ENCODE peak calls at places on chromosome 17, in seven cellular contexts. O is hypothalamus; B is amniotic stem cell; J is neural progenitor cell; W is EL; N is ACHN; U is stimulated activated CD8-positive, alpha-beta memory T cell treated with anti-CD3 and anti-CD28 coated beads, Interleukin-2, amount 100 ng/mL, for 48 hours. C is an unnamed sample.

GRCh38 chr17:17075037-17075755 is 32.9 kb downstream of the MPRIP start:
- DNase-seq in O (no peak), B (no peak), N (no peak), J (no peak), U (no peak), W (peak; percentile 36), C (no peak)

GRCh38 chr17:42502091-42502490 is 34.0 kb upstream of the NAGLU start:
- DNase-seq in B (no peak), O (no peak), N (no peak), J (no peak), W (no peak), U (no peak), C (no peak)

GRCh38 chr17:57927048-57927723 is 28.0 kb downstream of the CUEDC1 start:
- DNase-seq in U (no peak), J (peak; percentile 94), W (peak; percentile 58), B (peak; percentile 35), N (no peak), O (peak; percentile 69), C (no peak)

GRCh38 chr17:44361292-44362055 is 2.2 kb downstream of the FAM171A2 start:
- DNase-seq in N (no peak), U (no peak), O (no peak), J (no peak), W (no peak), B (no peak), C (no peak)

GRCh38 chr17:6509295-6509771 is 47.0 kb downstream of the PITPNM3 start:
- DNase-seq in W (no peak), B (no peak), N (no peak), O (no peak), U (no peak), J (no peak), C (no peak)

GRCh38 chr17:60678118-60678444 is 430 bp downstream of the BCAS3 start:
- DNase-seq in W (no peak), B (no peak), J (no peak), U (no peak), O (no peak), N (no peak), C (no peak)

GRCh38 chr17:1484586-1485310 is 7.7 kb downstream of the MYO1C start:
- DNase-seq in O (no peak), U (no peak), J (peak; percentile 80), W (peak; percentile 60), B (peak; percentile 30), N (peak; percentile 56), C (no peak)

GRCh38 chr17:42422958-42423712 is at the start of gene CAVIN1:
- DNase-seq in N (peak; percentile 99), J (peak; percentile 98), O (peak; percentile 75), W (peak; percentile 99), U (no peak), B (peak; percentile 98), C (no peak)

GRCh38 chr17:41416478-41416877 is 7.9 kb downstream of the KRT37 start:
- DNase-seq in U (no peak), W (no peak), B (no peak), O (no peak), N (no peak), J (no peak), C (no peak)

GRCh38 chr17:30219833-30220232 is 15.7 kb downstream of the SLC6A4 start:
- DNase-seq in B (no peak), U (no peak), O (no peak), W (no peak), J (no peak), N (no peak), C (no peak)

GRCh38 chr17:18933102-18934058 is 18.6 kb upstream of the SLC5A10 start:
- DNase-seq in B (no peak), O (no peak), N (no peak), U (no peak), W (no peak), J (no peak), C (peak; percentile 1)

GRCh38 chr17:3335876-3336275 is 37.7 kb upstream of the OR3A1 start:
- DNase-seq in N (no peak), W (no peak), U (no peak), B (no peak), O (no peak), J (no peak), C (no peak)

GRCh38 chr17:65742433-65743312 is 181.2 kb upstream of the AXIN2 start:
- DNase-seq in O (no peak), N (peak; percentile 61), J (peak; percentile 54), U (no peak), B (peak; percentile 75), W (peak; percentile 89), C (no peak)

GRCh38 chr17:63425478-63425877 is 20.6 kb downstream of the CYB561 start:
- DNase-seq in O (peak; percentile 64), W (peak; percentile 81), N (peak; percentile 76), U (no peak), B (peak; percentile 33), J (peak; percentile 90), C (peak; percentile 83)

GRCh38 chr17:6506679-6507231 is 49.6 kb downstream of the PITPNM3 start:
- DNase-seq in W (peak; percentile 73), U (no peak), B (no peak), N (peak; percentile 85), O (no peak), J (no peak), C (no peak)

GRCh38 chr17:38533706-38534497 is 71.8 kb downstream of the SRCIN1 start:
- DNase-seq in N (no peak), U (no peak), O (no peak), B (no peak), W (no peak), J (peak; percentile 51), C (no peak)

GRCh38 chr17:33968350-33969044 is 286.6 kb upstream of the CCL2 start:
- DNase-seq in B (no peak), O (no peak), J (no peak), N (no peak), U (peak; percentile 3), W (peak; percentile 2), C (no peak)

GRCh38 chr17:6597727-6598126 is 41.4 kb upstream of the PITPNM3 start:
- DNase-seq in U (no peak), B (no peak), O (no peak), N (no peak), J (no peak), W (no peak), C (no peak)

GRCh38 chr17:307741-308507 is 44.7 kb downstream of the RPH3AL start:
- DNase-seq in B (no peak), W (no peak), N (no peak), J (no peak), U (no peak), O (no peak), C (no peak)

GRCh38 chr17:34930283-34930682 is 31.0 kb downstream of the CCT6B start:
- DNase-seq in W (no peak), J (no peak), U (no peak), B (no peak), N (no peak), O (no peak), C (peak; percentile 93)